ENCODE peak calls at places on chromosome 1, in four cellular contexts. C is fibroblast of mammary gland, W is mammary epithelial cell, H is transverse colon. G is an unnamed sample.

GRCh38 chr1:84155517-84155916 is 11.4 kb downstream of the PRKACB start:
- DNase-seq in C (no peak), W (no peak), H (no peak), G (no peak)

GRCh38 chr1:95021794-95022193 is 51.0 kb downstream of the ALG14 start:
- DNase-seq in C (no peak), W (no peak), H (no peak), G (peak)

GRCh38 chr1:169106095-169106920 is at the start of gene ATP1B1:
- DNase-seq in C (peak), W (peak), H (peak), G (peak)

GRCh38 chr1:95004013-95004412 is 68.7 kb downstream of the ALG14 start:
- DNase-seq in C (no peak), W (no peak), H (peak), G (no peak)

GRCh38 chr1:177020861-177021589 is 143.5 kb downstream of the ASTN1 start:
- DNase-seq in C (peak), W (no peak), H (no peak), G (no peak)

GRCh38 chr1:211135342-211135950 is 1.5 kb upstream of the KCNH1 start:
- DNase-seq in C (peak), W (peak), H (no peak), G (peak)

GRCh38 chr1:6237093-6237492 is 1.3 kb upstream of the ICMT start:
- DNase-seq in C (no peak), W (no peak), H (no peak), G (no peak)

GRCh38 chr1:39576016-39576657 is 453 bp downstream of the PABPC4 start:
- DNase-seq in C (no peak), W (no peak), H (peak), G (peak)

GRCh38 chr1:193681422-193681821 is 495.0 kb upstream of the B3GALT2 start:
- DNase-seq in C (no peak), W (no peak), H (no peak), G (no peak)

GRCh38 chr1:202645097-202645476 is 65.2 kb downstream of the SYT2 start:
- DNase-seq in C (no peak), W (no peak), H (no peak), G (no peak)

GRCh38 chr1:83959824-83960441 is 39.0 kb downstream of the TTLL7 start:
- DNase-seq in C (peak), W (peak), H (no peak), G (peak)

GRCh38 chr1:43265431-43265830 is 4.4 kb upstream of the TMEM125 start:
- DNase-seq in C (no peak), W (no peak), H (no peak), G (no peak)

GRCh38 chr1:3668585-3669300 is 16.4 kb downstream of the TP73 start:
- DNase-seq in C (peak), W (peak), H (peak), G (no peak)

GRCh38 chr1:183126528-183126927 is 59.5 kb upstream of the LAMC2 start:
- DNase-seq in C (peak), W (no peak), H (no peak), G (no peak)

GRCh38 chr1:204345425-204345824 is 14.3 kb downstream of the PLEKHA6 start:
- DNase-seq in C (no peak), W (no peak), H (no peak), G (no peak)

GRCh38 chr1:2229032-2229920 is 1.2 kb downstream of the SKI start:
- DNase-seq in C (peak), W (peak), H (peak), G (peak)

GRCh38 chr1:8813016-8813763 is 4.2 kb downstream of the RERE start:
- DNase-seq in C (no peak), W (peak), H (no peak), G (peak)

GRCh38 chr1:23530750-23531651 is at the start of gene E2F2:
- DNase-seq in C (peak), W (peak), H (peak), G (peak)
- TF ChIP-seq CTCF in C (no peak), W (peak), H (no peak), G (peak)

GRCh38 chr1:145785481-145785880 is 38.4 kb downstream of the RNF115 start:
- DNase-seq in C (no peak), W (peak), H (no peak), G (no peak)

GRCh38 chr1:145784409-145784808 is 39.5 kb downstream of the RNF115 start:
- DNase-seq in C (no peak), W (no peak), H (no peak), G (no peak)

GRCh38 chr1:145786271-145786670 is 37.6 kb downstream of the RNF115 start:
- DNase-seq in C (no peak), W (no peak), H (no peak), G (no peak)

GRCh38 chr1:145778146-145778540 is 45.8 kb downstream of the RNF115 start:
- DNase-seq in C (no peak), W (no peak), H (no peak), G (no peak)

GRCh38 chr1:145782166-145783099 is 41.5 kb downstream of the RNF115 start:
- DNase-seq in C (peak), W (peak), H (no peak), G (peak)
- H3K4me3 ChIP-seq in C (no peak), W (no peak), H (no peak), G (no peak)

DNA sequence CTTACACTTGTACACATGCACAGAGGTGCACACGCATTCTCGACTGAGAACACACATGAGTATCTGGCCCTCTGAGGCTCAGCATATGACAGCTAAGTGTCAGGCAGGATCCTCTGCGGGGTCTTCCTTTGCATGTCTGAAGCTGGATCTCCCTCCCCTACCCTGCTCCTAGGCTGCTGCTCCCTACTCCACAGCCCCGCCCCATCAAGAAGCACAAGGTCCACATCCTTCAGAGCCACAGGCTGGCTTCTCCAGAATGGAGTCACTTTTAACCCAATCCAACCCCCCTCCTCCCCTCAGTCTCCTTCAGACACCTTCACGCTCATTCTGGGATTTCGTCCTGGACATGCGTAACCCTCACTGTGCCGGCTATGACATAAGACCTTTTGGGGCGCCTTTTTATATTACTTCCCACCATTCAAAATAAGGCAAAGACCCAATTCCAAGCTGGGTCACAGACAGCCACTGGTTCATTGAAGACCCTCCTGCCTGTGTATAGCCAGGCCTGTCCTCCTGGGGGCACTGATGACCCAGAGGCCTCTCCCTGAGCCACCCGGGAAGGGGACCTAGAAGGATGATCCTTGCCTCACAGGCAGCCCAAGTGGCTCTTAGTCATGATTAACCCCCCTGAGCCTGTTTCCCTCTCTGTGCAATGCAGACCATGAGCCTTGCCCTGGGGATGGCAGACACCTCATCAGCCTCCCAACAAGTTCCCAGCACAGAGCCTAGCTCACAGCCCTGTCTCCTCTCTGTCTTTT is 4.7 kb downstream of the ADGRB2 start:
- DNase-seq in C (peak), W (no peak), H (no peak), G (no peak)
- TF ChIP-seq CTCF in C (no peak), W (no peak), H (no peak), G (no peak)

DNA sequence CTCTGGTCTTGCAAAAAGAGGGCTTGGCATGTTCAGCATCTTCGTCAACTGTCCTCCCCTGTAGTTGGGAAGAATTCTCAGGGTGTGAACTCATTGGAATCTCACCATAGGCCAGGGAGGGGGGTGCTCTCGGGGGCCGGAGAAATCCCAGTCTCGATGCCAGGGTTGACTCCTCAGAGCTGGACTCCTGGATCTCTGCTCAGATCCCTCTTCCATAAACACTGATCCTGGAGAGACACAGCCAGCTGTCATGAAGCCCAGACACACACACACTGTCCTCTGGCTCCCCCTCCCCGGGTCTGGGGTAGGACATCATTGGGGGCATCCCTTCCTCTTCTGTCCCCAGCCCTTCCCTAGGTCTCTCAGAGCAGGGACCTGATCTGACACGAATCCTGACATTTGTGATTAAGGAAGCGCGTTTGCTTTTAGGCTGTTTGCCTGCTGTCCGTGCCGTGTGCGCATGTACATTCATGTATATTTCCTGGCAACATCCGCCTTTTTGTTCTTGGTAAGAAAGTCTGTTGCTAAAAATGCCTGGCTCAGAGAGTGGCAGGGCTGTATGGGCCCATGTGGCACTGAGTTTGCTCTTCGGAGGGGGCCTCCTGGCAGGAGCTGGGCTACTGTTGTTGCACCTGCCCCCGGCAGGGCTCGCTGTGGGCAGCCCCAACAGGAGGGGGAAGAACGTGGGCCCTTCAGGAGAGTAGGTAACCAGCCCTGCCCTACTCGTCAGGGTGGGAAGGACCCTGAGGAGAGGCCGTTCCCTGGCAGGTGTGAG is 45.4 kb upstream of the SELENON start:
- DNase-seq in C (no peak), W (no peak), H (no peak), G (no peak)
- H3K4me3 ChIP-seq in C (no peak), W (no peak), H (no peak), G (no peak)

GRCh38 chr1:170670751-170671628 is 7.1 kb downstream of the PRRX1 start:
- DNase-seq in C (peak), W (no peak), H (peak), G (peak)
- TF ChIP-seq CTCF in C (peak), W (no peak), H (peak), G (peak)

GRCh38 chr1:156493154-156493631 is 7.4 kb downstream of the MEF2D start:
- DNase-seq in C (no peak), W (no peak), H (peak), G (no peak)

GRCh38 chr1:156492013-156492590 is 8.5 kb downstream of the MEF2D start:
- DNase-seq in C (no peak), W (no peak), H (no peak), G (no peak)

GRCh38 chr1:156493749-156494148 is 6.8 kb downstream of the MEF2D start:
- DNase-seq in C (no peak), W (no peak), H (no peak), G (no peak)

GRCh38 chr1:156491151-156491949 is 9.2 kb downstream of the MEF2D start:
- DNase-seq in C (no peak), W (no peak), H (no peak), G (no peak)

GRCh38 chr1:156492591-156493080 is 7.9 kb downstream of the MEF2D start:
- DNase-seq in C (no peak), W (no peak), H (peak), G (no peak)
- H3K4me3 ChIP-seq in C (no peak), W (no peak), H (no peak), G (no peak)

DNA sequence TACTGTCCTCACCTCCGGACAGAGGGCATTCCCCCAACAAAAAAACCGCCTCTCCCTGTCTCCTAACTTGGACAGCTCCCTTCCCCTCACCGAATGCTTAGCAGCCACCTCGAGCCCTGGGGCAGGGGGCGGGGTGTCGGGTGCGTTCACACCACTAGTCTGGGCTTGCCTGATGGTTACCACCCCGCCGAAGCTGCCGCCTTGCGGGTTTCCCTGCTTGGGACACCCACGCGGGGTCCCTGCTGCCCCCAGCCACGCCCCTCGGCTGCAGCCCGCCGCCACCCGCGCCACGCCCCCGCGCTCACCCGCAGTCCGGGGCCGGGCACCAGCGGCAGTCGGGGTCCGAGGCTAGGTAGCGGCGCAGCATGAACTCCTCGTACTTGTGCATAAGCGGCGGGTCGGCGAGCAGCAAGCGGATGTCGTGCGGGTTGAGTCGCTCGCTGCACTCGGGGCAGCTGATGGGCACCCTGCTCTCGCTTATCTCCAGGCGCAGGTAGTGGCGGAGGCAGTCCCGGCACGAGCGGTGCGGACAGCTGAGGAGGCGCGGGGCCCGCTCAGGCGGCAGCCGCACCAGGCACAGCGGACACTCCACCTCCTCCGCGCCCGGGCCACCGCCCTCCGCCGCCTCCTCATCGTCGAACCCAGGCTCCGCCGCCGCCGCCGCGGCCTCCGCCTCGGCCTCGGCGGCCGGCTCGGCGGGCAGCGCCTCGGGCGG is 706 bp downstream of the RNF19B start:
- DNase-seq in C (no peak), W (peak), H (peak), G (peak)
- TF ChIP-seq CTCF in C (no peak), W (no peak), H (peak), G (no peak)

DNA sequence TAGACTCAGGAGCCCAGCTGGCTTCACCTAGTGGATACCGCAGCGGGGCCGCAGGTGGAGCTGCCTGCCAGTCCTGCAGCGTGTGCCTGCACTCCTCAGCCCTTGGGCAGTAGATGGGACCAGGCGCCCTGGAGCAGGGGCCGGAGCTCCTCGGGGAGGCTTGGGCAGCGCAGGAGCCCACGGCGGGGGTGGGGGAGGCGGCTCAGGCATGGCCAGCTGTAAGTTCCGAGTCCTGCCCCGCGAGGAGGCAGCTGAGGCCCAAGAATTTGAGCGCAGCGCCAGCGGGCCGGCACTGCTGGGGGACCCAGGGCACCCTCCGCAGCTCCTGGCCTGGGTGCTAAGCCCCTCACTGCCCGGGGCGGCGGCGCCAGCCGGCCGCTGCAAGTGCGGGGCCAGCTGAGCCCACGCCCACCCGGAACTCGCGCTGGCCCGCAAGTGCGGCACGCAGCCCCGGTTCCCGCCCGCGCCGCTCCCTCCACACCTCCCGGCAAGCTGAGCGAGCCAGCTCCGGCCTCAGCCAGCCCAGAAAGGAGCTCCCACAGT is 30.9 kb downstream of the UTP25 start:
- DNase-seq in C (no peak), W (no peak), H (no peak), G (no peak)
- H3K4me3 ChIP-seq in C (no peak), W (no peak), H (no peak), G (no peak)

GRCh38 chr1:63074321-63074720 is 248.0 kb upstream of the FOXD3 start:
- DNase-seq in C (no peak), W (no peak), H (no peak), G (no peak)

GRCh38 chr1:63068626-63069025 is 253.7 kb upstream of the FOXD3 start:
- DNase-seq in C (peak), W (peak), H (no peak), G (no peak)

GRCh38 chr1:63064135-63064534 is 258.2 kb upstream of the FOXD3 start:
- DNase-seq in C (no peak), W (no peak), H (no peak), G (no peak)

GRCh38 chr1:63073530-63074306 is 248.6 kb upstream of the FOXD3 start:
- DNase-seq in C (no peak), W (no peak), H (no peak), G (no peak)

DNA sequence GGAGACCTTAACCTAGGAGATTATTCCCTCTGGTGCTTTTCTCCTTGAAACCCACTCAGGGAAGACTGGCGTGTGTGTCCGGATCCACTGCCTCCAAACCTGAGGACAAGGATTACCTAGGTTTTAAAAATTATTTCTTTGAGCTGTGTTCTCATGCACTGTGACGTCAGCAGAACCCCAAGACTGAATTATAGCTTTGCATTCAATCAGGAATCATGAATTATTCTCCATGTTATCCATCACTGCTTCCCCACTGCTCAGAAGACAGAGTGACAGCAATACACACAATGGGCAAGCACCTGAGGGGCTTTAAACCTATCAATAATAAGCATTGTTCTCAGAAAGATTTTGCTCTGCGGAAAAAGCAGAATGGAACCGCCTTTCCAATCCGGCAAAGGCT is 253.2 kb upstream of the FOXD3 start:
- DNase-seq in C (no peak), W (no peak), H (no peak), G (no peak)
- TF ChIP-seq CTCF in C (no peak), W (no peak), H (no peak), G (no peak)

G was measured in astrocyte of the spinal cord.